ENCODE peak calls at places on chromosomes 1 and 21, in five cellular contexts. I is naive thymus-derived CD4-positive, alpha-beta T cell; U is GM13976; H is HS-27A; N is germinal center. R is an unnamed sample.
A peak's percentile ranks its signal among the peaks of the same experiment; 100 is the strongest.

GRCh38 chr1:179753061-179753460 is 10.0 kb downstream of the FAM163A start:
- DNase-seq in I (no peak), U (no peak), H (no peak), N (no peak), R (no peak)

GRCh38 chr1:206702803-206703202 is 18.1 kb downstream of the MAPKAPK2 start:
- DNase-seq in I (no peak), U (no peak), H (no peak), N (no peak), R (no peak)

GRCh38 chr21:18030248-18030647 is 211.1 kb upstream of the C21orf91 start:
- DNase-seq in I (no peak), U (no peak), H (no peak), N (no peak), R (no peak)

GRCh38 chr1:165897326-165898303 is 70.2 kb downstream of the UCK2 start:
- DNase-seq in I (no peak), U (peak; percentile 50), H (no peak), N (no peak), R (no peak)

GRCh38 chr1:220144051-220144450 is 50.1 kb downstream of the IARS2 start:
- DNase-seq in I (no peak), U (no peak), H (no peak), N (no peak), R (no peak)

GRCh38 chr1:43349594-43350306 is 9.0 kb upstream of the CDC20 start:
- DNase-seq in I (no peak), U (no peak), H (no peak), N (no peak), R (no peak)

GRCh38 chr1:116886532-116886931 is 23.2 kb upstream of the PTGFRN start:
- DNase-seq in I (no peak), U (no peak), H (no peak), N (no peak), R (no peak)

GRCh38 chr1:15057834-15058233 is 95.7 kb upstream of the TMEM51 start:
- DNase-seq in I (no peak), U (no peak), H (no peak), N (no peak), R (no peak)

R was measured in small intestine.